ENCODE peak calls at places on chromosomes 13 and 19, in seven cellular contexts. One of them, this sample, is unnamed.

GRCh38 chr19:4454952-4455738 is 2.4 kb downstream of the UBXN6 start:
- DNase-seq in ascending aorta: no peak
- DNase-seq in lower lobe of right lung: no peak
- DNase-seq in right lobe of liver: no peak
- DNase-seq in lung: no peak
- DNase-seq in A549: no peak
- DNase-seq in breast epithelium: no peak
- DNase-seq in this sample: no peak

GRCh38 chr13:110371550-110372465 is 64.7 kb downstream of the COL4A2 start:
- DNase-seq in ascending aorta: no peak
- DNase-seq in lower lobe of right lung: no peak
- DNase-seq in right lobe of liver: no peak
- DNase-seq in lung: no peak
- DNase-seq in A549: no peak
- DNase-seq in breast epithelium: no peak
- DNase-seq in this sample: no peak

GRCh38 chr13:48730971-48731658 is 77.4 kb downstream of the CYSLTR2 start:
- DNase-seq in ascending aorta: no peak
- DNase-seq in lower lobe of right lung: no peak
- DNase-seq in right lobe of liver: no peak
- DNase-seq in lung: no peak
- DNase-seq in A549: no peak
- DNase-seq in breast epithelium: no peak
- DNase-seq in this sample: no peak

GRCh38 chr13:106205871-106206270 is 329.6 kb downstream of the EFNB2 start:
- DNase-seq in ascending aorta: no peak
- DNase-seq in lower lobe of right lung: no peak
- DNase-seq in right lobe of liver: no peak
- DNase-seq in lung: no peak
- DNase-seq in A549: no peak
- DNase-seq in breast epithelium: no peak
- DNase-seq in this sample: no peak

GRCh38 chr19:58374200-58374599 is 6.6 kb downstream of the ZNF837 start:
- DNase-seq in ascending aorta: no peak
- DNase-seq in lower lobe of right lung: no peak
- DNase-seq in right lobe of liver: no peak
- DNase-seq in lung: no peak
- DNase-seq in A549: no peak
- DNase-seq in breast epithelium: no peak
- DNase-seq in this sample: no peak

GRCh38 chr19:33503791-33504444 is 17.7 kb downstream of the PEPD start:
- DNase-seq in ascending aorta: no peak
- DNase-seq in lower lobe of right lung: peak
- DNase-seq in right lobe of liver: peak
- DNase-seq in lung: no peak
- DNase-seq in A549: no peak
- DNase-seq in breast epithelium: no peak
- DNase-seq in this sample: no peak

GRCh38 chr13:109968876-109969577 is 182.6 kb upstream of the IRS2 start:
- DNase-seq in ascending aorta: no peak
- DNase-seq in lower lobe of right lung: no peak
- DNase-seq in right lobe of liver: no peak
- DNase-seq in lung: no peak
- DNase-seq in A549: no peak
- DNase-seq in breast epithelium: no peak
- DNase-seq in this sample: no peak

GRCh38 chr13:33639158-33639557 is 178.8 kb upstream of the RFC3 start:
- DNase-seq in ascending aorta: no peak
- DNase-seq in lower lobe of right lung: no peak
- DNase-seq in right lobe of liver: no peak
- DNase-seq in lung: no peak
- DNase-seq in A549: no peak
- DNase-seq in breast epithelium: no peak
- DNase-seq in this sample: no peak

GRCh38 chr13:30791354-30791921 is 56.1 kb downstream of the ALOX5AP start:
- DNase-seq in ascending aorta: no peak
- DNase-seq in lower lobe of right lung: no peak
- DNase-seq in right lobe of liver: no peak
- DNase-seq in lung: no peak
- DNase-seq in A549: no peak
- DNase-seq in breast epithelium: no peak
- DNase-seq in this sample: peak

GRCh38 chr13:112475889-112476288 is 99.7 kb downstream of the SPACA7 start:
- DNase-seq in ascending aorta: no peak
- DNase-seq in lower lobe of right lung: no peak
- DNase-seq in right lobe of liver: no peak
- DNase-seq in lung: no peak
- DNase-seq in A549: no peak
- DNase-seq in breast epithelium: no peak
- DNase-seq in this sample: no peak

GRCh38 chr13:112474869-112475268 is 98.7 kb downstream of the SPACA7 start:
- DNase-seq in ascending aorta: no peak
- DNase-seq in lower lobe of right lung: no peak
- DNase-seq in right lobe of liver: no peak
- DNase-seq in lung: no peak
- DNase-seq in A549: no peak
- DNase-seq in breast epithelium: no peak
- DNase-seq in this sample: no peak

GRCh38 chr13:112481458-112481857 is 105.3 kb downstream of the SPACA7 start:
- DNase-seq in ascending aorta: no peak
- DNase-seq in lower lobe of right lung: no peak
- DNase-seq in right lobe of liver: no peak
- DNase-seq in lung: no peak
- DNase-seq in A549: no peak
- DNase-seq in breast epithelium: no peak
- DNase-seq in this sample: no peak

GRCh38 chr13:112473818-112474217 is 97.7 kb downstream of the SPACA7 start:
- DNase-seq in ascending aorta: no peak
- DNase-seq in lower lobe of right lung: no peak
- DNase-seq in right lobe of liver: no peak
- DNase-seq in lung: no peak
- DNase-seq in A549: no peak
- DNase-seq in breast epithelium: no peak
- DNase-seq in this sample: no peak

GRCh38 chr13:112477070-112477619 is 101.0 kb downstream of the SPACA7 start:
- DNase-seq in ascending aorta: no peak
- DNase-seq in lower lobe of right lung: no peak
- DNase-seq in right lobe of liver: no peak
- DNase-seq in lung: no peak
- DNase-seq in A549: no peak
- DNase-seq in breast epithelium: no peak
- DNase-seq in this sample: no peak
- TF ChIP-seq CTCF in ascending aorta: no peak
- TF ChIP-seq CTCF in lower lobe of right lung: no peak
- TF ChIP-seq CTCF in right lobe of liver: no peak
- TF ChIP-seq CTCF in lung: no peak
- TF ChIP-seq CTCF in A549: no peak
- TF ChIP-seq CTCF in breast epithelium: no peak
- TF ChIP-seq CTCF in this sample: no peak

GRCh38 chr19:1882089-1882785 is 3.1 kb downstream of the ABHD17A start:
- DNase-seq in ascending aorta: no peak
- DNase-seq in lower lobe of right lung: no peak
- DNase-seq in right lobe of liver: no peak
- DNase-seq in lung: no peak
- DNase-seq in A549: no peak
- DNase-seq in breast epithelium: no peak
- DNase-seq in this sample: no peak
- H3K4me3 ChIP-seq in ascending aorta: no peak
- H3K4me3 ChIP-seq in lower lobe of right lung: peak
- H3K4me3 ChIP-seq in right lobe of liver: no peak
- H3K4me3 ChIP-seq in lung: no peak
- H3K4me3 ChIP-seq in A549: no peak
- H3K4me3 ChIP-seq in breast epithelium: peak
- H3K4me3 ChIP-seq in this sample: no peak

DNA sequence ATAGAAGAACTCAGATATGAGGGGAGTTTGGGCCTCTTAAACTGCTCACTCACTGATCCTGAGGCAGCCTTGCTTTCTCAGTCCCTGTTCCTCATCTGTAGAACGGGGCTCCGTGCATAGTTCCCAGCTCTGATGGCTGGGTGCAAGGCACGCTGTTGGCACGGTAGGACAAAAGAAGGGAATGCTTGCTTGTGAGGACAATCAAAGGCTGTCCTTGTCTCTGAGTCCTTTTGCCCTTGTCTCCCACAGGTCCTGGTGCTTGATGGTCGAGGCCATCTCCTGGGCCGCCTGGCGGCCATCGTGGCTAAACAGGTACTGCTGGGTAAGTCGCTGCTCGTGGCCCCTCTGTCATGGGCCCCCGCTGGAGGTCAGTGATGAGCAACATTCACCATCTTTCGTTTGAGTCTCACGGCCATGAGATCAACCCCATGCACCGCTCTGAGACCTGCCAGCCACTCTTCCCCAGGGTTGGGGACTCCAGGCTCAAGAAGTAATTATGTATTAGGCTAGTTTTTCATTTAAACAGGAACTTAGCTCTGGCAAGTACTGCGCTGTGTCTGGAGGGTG is 2.3 kb downstream of the RPL13A start:
- DNase-seq in ascending aorta: no peak
- DNase-seq in lower lobe of right lung: no peak
- DNase-seq in right lobe of liver: no peak
- DNase-seq in lung: no peak
- DNase-seq in A549: no peak
- DNase-seq in breast epithelium: no peak
- DNase-seq in this sample: no peak
- TF ChIP-seq CTCF in ascending aorta: no peak
- TF ChIP-seq CTCF in lower lobe of right lung: no peak
- TF ChIP-seq CTCF in right lobe of liver: no peak
- TF ChIP-seq CTCF in lung: no peak
- TF ChIP-seq CTCF in A549: peak
- TF ChIP-seq CTCF in breast epithelium: no peak
- TF ChIP-seq CTCF in this sample: no peak

DNA sequence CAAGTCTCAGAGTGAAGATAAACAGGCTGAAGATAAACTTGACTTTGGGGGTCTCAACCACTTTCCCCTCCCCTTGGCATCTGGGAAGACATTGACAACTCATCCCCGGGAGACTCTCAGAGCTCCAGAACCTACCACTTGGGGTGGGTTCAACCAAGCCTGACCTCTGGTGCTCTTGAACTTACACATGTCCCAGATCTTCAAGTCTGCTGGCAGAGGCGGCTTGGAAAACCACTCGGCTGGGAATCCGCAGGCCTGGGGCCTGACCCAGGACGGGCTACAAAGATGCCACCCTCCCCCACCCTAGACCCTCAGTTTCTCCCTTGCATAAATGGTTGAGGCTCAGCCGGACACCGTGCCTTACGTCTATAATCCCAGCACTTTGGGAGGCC is 512 bp downstream of the LRRC8E start:
- DNase-seq in ascending aorta: no peak
- DNase-seq in lower lobe of right lung: no peak
- DNase-seq in right lobe of liver: no peak
- DNase-seq in lung: no peak
- DNase-seq in A549: no peak
- DNase-seq in breast epithelium: no peak
- DNase-seq in this sample: no peak
- H3K4me3 ChIP-seq in ascending aorta: peak
- H3K4me3 ChIP-seq in lower lobe of right lung: peak
- H3K4me3 ChIP-seq in right lobe of liver: peak
- H3K4me3 ChIP-seq in lung: peak
- H3K4me3 ChIP-seq in A549: peak
- H3K4me3 ChIP-seq in breast epithelium: peak
- H3K4me3 ChIP-seq in this sample: peak

GRCh38 chr19:28445826-28446225 is 767.1 kb downstream of the UQCRFS1 start:
- DNase-seq in ascending aorta: no peak
- DNase-seq in lower lobe of right lung: no peak
- DNase-seq in right lobe of liver: no peak
- DNase-seq in lung: no peak
- DNase-seq in A549: no peak
- DNase-seq in breast epithelium: no peak
- DNase-seq in this sample: no peak
- TF ChIP-seq CTCF in ascending aorta: no peak
- TF ChIP-seq CTCF in lower lobe of right lung: no peak
- TF ChIP-seq CTCF in right lobe of liver: no peak
- TF ChIP-seq CTCF in lung: no peak
- TF ChIP-seq CTCF in A549: no peak
- TF ChIP-seq CTCF in breast epithelium: no peak
- TF ChIP-seq CTCF in this sample: no peak

GRCh38 chr19:49896863-49897621 is at the start of gene IL4I1:
- DNase-seq in ascending aorta: peak
- DNase-seq in lower lobe of right lung: no peak
- DNase-seq in right lobe of liver: no peak
- DNase-seq in lung: no peak
- DNase-seq in A549: no peak
- DNase-seq in breast epithelium: no peak
- DNase-seq in this sample: no peak
- H3K4me3 ChIP-seq in ascending aorta: no peak
- H3K4me3 ChIP-seq in lower lobe of right lung: peak
- H3K4me3 ChIP-seq in right lobe of liver: no peak
- H3K4me3 ChIP-seq in lung: no peak
- H3K4me3 ChIP-seq in A549: no peak
- H3K4me3 ChIP-seq in breast epithelium: no peak
- H3K4me3 ChIP-seq in this sample: no peak

GRCh38 chr19:50794074-50794777 is 4.0 kb downstream of the ACP4 start:
- DNase-seq in ascending aorta: no peak
- DNase-seq in lower lobe of right lung: no peak
- DNase-seq in right lobe of liver: no peak
- DNase-seq in lung: no peak
- DNase-seq in A549: peak
- DNase-seq in breast epithelium: no peak
- DNase-seq in this sample: peak
- TF ChIP-seq CTCF in ascending aorta: no peak
- TF ChIP-seq CTCF in lower lobe of right lung: no peak
- TF ChIP-seq CTCF in right lobe of liver: no peak
- TF ChIP-seq CTCF in lung: no peak
- TF ChIP-seq CTCF in A549: no peak
- TF ChIP-seq CTCF in breast epithelium: no peak
- TF ChIP-seq CTCF in this sample: peak

DNA sequence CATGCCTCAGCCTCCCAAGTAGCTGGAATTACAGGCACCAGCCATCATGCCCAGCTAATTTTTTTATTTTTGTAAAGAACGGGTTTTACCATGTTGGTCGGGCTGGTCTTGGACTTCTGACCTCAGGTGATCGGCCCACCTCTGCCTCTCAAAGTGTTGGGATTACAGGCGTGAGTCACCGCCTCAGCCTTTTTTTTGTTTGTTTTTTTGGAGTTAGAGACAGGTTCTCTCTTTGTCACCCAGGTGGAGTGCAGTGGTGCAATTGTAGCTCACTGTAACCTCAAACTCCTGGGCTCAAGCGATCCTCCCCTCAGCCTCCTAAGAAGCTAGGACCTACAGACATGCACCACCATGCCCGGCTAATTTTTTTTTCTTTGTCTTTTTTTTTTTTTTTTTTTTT is 15.6 kb upstream of the NOTCH3 start:
- DNase-seq in ascending aorta: no peak
- DNase-seq in lower lobe of right lung: no peak
- DNase-seq in right lobe of liver: no peak
- DNase-seq in lung: no peak
- DNase-seq in A549: no peak
- DNase-seq in breast epithelium: no peak
- DNase-seq in this sample: no peak
- H3K4me3 ChIP-seq in ascending aorta: no peak
- H3K4me3 ChIP-seq in lower lobe of right lung: no peak
- H3K4me3 ChIP-seq in right lobe of liver: no peak
- H3K4me3 ChIP-seq in lung: no peak
- H3K4me3 ChIP-seq in A549: no peak
- H3K4me3 ChIP-seq in breast epithelium: no peak
- H3K4me3 ChIP-seq in this sample: no peak

DNA sequence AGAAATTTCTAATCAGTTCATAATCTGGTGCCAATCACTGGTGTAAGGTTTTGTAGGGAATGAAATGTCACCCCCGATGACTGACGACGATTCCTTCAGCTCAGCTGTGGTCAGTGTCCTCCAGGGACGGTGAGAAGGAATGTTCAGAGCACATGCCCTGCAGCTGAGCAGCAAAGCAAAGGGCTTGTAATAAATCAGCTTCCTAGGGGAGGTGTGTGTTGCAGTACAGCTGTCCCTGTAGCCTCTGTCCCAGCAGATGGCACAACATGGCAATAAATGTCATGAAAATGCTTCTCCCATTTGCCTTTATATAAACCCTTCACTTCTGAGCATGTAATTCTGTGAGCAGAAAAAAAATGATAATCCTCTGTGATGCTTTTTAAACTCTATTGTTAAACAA is 102.4 kb downstream of the FAM216B start:
- DNase-seq in ascending aorta: no peak
- DNase-seq in lower lobe of right lung: no peak
- DNase-seq in right lobe of liver: no peak
- DNase-seq in lung: no peak
- DNase-seq in A549: no peak
- DNase-seq in breast epithelium: no peak
- DNase-seq in this sample: peak
- TF ChIP-seq CTCF in ascending aorta: no peak
- TF ChIP-seq CTCF in lower lobe of right lung: no peak
- TF ChIP-seq CTCF in right lobe of liver: no peak
- TF ChIP-seq CTCF in lung: no peak
- TF ChIP-seq CTCF in A549: peak
- TF ChIP-seq CTCF in breast epithelium: no peak
- TF ChIP-seq CTCF in this sample: peak

This sample was measured in HFF-Myc.